ENCODE peak calls at places on chromosomes 4 and X, in six cellular contexts. R, P, H, A, C and B are unnamed samples.
A peak's percentile ranks its signal among the peaks of the same experiment; 100 is the strongest.

GRCh38 chr4:58514299-58514698 is 1404.1 kb upstream of the IGFBP7 start:
- DNase-seq in R (no peak), H (no peak), C (no peak), P (no peak), A (no peak), B (no peak)

GRCh38 chr4:138310991-138311390 is 68.8 kb upstream of the SLC7A11 start:
- DNase-seq in R (no peak), A (no peak), H (peak; percentile 80), P (no peak), C (peak; percentile 36), B (no peak)

GRCh38 chr4:159047478-159048165 is 55.3 kb upstream of the RAPGEF2 start:
- DNase-seq in A (no peak), C (peak; percentile 8), H (peak; percentile 81), P (no peak), R (no peak), B (peak; percentile 12)

GRCh38 chr4:101033986-101034385 is 313.3 kb downstream of the PPP3CA start:
- DNase-seq in A (no peak), P (no peak), R (no peak), C (no peak), H (no peak), B (no peak)

GRCh38 chr4:171170671-171171070 is 642.5 kb upstream of the GALNTL6 start:
- DNase-seq in A (no peak), R (no peak), C (no peak), P (no peak), H (no peak), B (no peak)

GRCh38 chrX:8711401-8711800 is 20.5 kb downstream of the ANOS1 start:
- DNase-seq in A (no peak), R (no peak), P (no peak), C (no peak), H (no peak), B (no peak)

GRCh38 chr4:92328095-92328494 is 24.3 kb downstream of the GRID2 start:
- DNase-seq in H (no peak), C (no peak), P (no peak), A (no peak), R (no peak), B (no peak)

GRCh38 chrX:47199286-47199685 is 5.7 kb downstream of the UBA1 start:
- DNase-seq in H (no peak), P (no peak), A (no peak), C (no peak), R (no peak), B (no peak)

GRCh38 chrX:154714925-154715324 is 36.0 kb downstream of the GAB3 start:
- DNase-seq in H (peak; percentile 69), C (peak; percentile 62), R (no peak), P (no peak), A (peak; percentile 33), B (no peak)

GRCh38 chr4:38871593-38871992 is 4.0 kb downstream of the FAM114A1 start:
- DNase-seq in C (peak; percentile 50), A (no peak), H (no peak), P (no peak), R (no peak), B (no peak)

GRCh38 chrX:151912780-151913179 is at the start of gene MAGEA4:
- DNase-seq in H (no peak), R (no peak), A (no peak), C (no peak), P (no peak), B (no peak)

GRCh38 chr4:158775091-158775651 is 6.3 kb downstream of the FNIP2 start:
- DNase-seq in P (no peak), C (peak; percentile 73), A (no peak), H (peak; percentile 76), R (no peak), B (no peak)

GRCh38 chr4:189912170-189912569 is 28.5 kb upstream of the FRG1 start:
- DNase-seq in A (no peak), R (no peak), C (no peak), H (no peak), P (no peak), B (no peak)

GRCh38 chr4:150501019-150501727 is 80.8 kb upstream of the MAB21L2 start:
- DNase-seq in R (no peak), A (no peak), H (peak; percentile 91), P (no peak), C (peak; percentile 95), B (no peak)

GRCh38 chr4:5365071-5366008 is 314.1 kb downstream of the STK32B start:
- DNase-seq in H (peak; percentile 49), A (peak; percentile 35), C (peak; percentile 59), P (peak; percentile 36), R (no peak), B (peak; percentile 49)

GRCh38 chrX:77415882-77416281 is 31.3 kb upstream of the FGF16 start:
- DNase-seq in P (no peak), A (no peak), R (no peak), C (no peak), H (no peak), B (no peak)

GRCh38 chr4:113815826-113816225 is 54.3 kb upstream of the CAMK2D start:
- DNase-seq in R (no peak), H (no peak), P (no peak), A (no peak), C (no peak), B (no peak)

GRCh38 chrX:11531226-11531625 is 134.5 kb downstream of the ARHGAP6 start:
- DNase-seq in A (no peak), P (no peak), R (no peak), C (peak; percentile 41), H (peak; percentile 51), B (no peak)

GRCh38 chrX:16002185-16002584 is 121.2 kb upstream of the GRPR start:
- DNase-seq in H (peak; percentile 13), C (no peak), P (no peak), R (no peak), A (no peak), B (no peak)

GRCh38 chr4:77226939-77227705 is 70.1 kb downstream of the CCNG2 start:
- DNase-seq in R (no peak), P (no peak), C (no peak), A (no peak), H (no peak), B (no peak)
- H3K4me3 ChIP-seq in R (no peak overlapping the region), P (no peak overlapping the region), C (no peak overlapping the region), A (no peak overlapping the region), H (no peak overlapping the region), B (no peak overlapping the region)

GRCh38 chr4:8365951-8366350 is 74.6 kb downstream of the ACOX3 start:
- DNase-seq in R (no peak), H (no peak), A (no peak), P (no peak), C (no peak), B (no peak)

GRCh38 chr4:8364848-8365350 is 75.6 kb downstream of the ACOX3 start:
- DNase-seq in R (no peak), C (no peak), H (no peak), A (no peak), P (no peak), B (no peak)

GRCh38 chr4:8365353-8365752 is 75.2 kb downstream of the ACOX3 start:
- DNase-seq in A (no peak), P (no peak), H (no peak), C (no peak), R (no peak), B (no peak)

GRCh38 chr4:8362483-8362882 is 78.0 kb downstream of the ACOX3 start:
- DNase-seq in P (no peak), H (no peak), R (no peak), A (no peak), C (no peak), B (peak; percentile 29)

GRCh38 chr4:8364141-8364540 is 76.4 kb downstream of the ACOX3 start:
- DNase-seq in R (no peak), P (no peak), C (no peak), H (no peak), A (no peak), B (no peak)
- TF ChIP-seq CTCF in R (no peak), P (no peak), C (no peak), H (no peak), A (no peak), B (no peak)

GRCh38 chr4:48329976-48330375 is 11.4 kb upstream of the SLAIN2 start:
- DNase-seq in R (no peak), H (peak; percentile 91), P (no peak), A (no peak), C (peak; percentile 88), B (no peak)
- H3K4me3 ChIP-seq in R (no peak overlapping the region), H (no peak overlapping the region), P (no peak overlapping the region), A (no peak overlapping the region), C (no peak overlapping the region), B (no peak overlapping the region)

GRCh38 chr4:128840711-128841318 is 31.3 kb downstream of the JADE1 start:
- DNase-seq in P (no peak), C (no peak), H (no peak), R (no peak), A (no peak), B (no peak)
- TF ChIP-seq CTCF in P (no peak), C (no peak), H (peak; percentile 15), R (no peak), A (no peak), B (no peak)

DNA sequence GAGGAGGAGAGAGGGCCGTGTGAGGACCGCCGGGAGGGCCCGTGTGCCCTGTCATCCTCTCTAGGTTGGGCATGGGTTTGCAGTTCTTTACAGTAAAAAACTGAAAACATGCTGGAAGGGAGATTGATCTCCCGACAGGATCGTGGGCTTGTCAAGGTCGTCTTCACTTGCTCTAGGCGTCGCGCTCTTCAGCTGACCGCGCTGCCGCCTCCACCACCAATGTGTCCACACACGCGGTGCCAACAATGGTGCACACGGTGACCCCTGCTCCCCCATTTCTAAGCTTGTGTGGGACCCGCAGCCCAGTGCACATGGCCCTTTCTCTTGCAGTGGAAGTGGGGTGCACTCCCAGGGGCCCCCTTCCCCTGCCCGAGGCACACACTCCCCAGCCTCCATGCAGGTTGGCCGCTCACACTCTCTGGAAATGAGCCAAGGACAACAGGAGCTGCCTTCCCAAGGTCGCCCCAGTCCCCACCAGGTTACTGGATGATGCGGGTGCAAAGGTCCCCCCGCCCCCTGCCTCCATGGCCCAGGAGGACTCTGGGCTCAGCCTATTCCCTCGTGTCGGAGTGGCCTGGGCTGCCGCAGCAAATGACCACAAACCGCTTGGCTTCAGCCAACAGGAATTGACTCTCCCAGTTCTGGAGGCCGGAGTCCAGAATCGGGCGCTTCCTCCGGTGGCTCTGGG is 1.7 kb upstream of the ZFP92 start:
- DNase-seq in C (no peak), A (no peak), R (no peak), H (no peak), P (no peak), B (no peak)
- H3K4me3 ChIP-seq in C (no peak overlapping the region), A (no peak overlapping the region), R (no peak overlapping the region), H (no peak overlapping the region), P (no peak overlapping the region), B (no peak overlapping the region)

GRCh38 chrX:119982145-119982544 is 38.6 kb upstream of the NKAP start:
- DNase-seq in H (no peak), R (no peak), A (no peak), C (no peak), P (no peak), B (no peak)
- TF ChIP-seq CTCF in H (no peak), R (no peak), A (no peak), C (no peak), P (no peak), B (no peak)

DNA sequence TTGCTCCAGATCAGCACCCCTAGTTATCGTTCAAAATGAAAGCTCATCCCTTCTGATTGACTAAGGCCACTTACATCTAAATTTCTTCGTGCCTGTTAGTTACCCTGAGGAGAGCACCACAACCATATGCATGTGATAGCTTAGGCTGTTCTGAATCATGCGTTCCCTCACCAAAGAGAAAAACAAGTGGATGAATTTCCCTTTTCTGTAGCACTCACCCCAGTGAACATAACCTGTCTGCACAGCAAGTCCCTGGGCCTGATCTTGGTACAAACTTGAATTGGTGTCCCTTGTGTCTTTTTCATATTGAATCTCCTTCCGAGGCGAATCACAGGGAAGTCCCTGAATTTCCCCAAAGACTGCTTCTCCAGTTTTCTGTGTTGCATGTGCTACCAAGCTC is 100.5 kb downstream of the KLHL8 start:
- DNase-seq in R (no peak), P (no peak), A (no peak), C (peak; percentile 23), H (no peak), B (no peak)
- H3K4me3 ChIP-seq in R (peak overlapping the region; percentile 32), P (no peak overlapping the region), A (no peak overlapping the region), C (no peak overlapping the region), H (no peak overlapping the region), B (no peak overlapping the region)